ENCODE peak calls at places on chromosomes 3 and 15, in five cellular contexts. L is T-cell, J is Right ventricle myocardium superior, Q is NCI-H460, F is GM20000. C is an unnamed sample.

GRCh38 chr15:60255390-60255789 is 142.4 kb downstream of the ANXA2 start:
- DNase-seq in L (no peak), J (no peak), Q (peak; percentile 33), F (peak; percentile 49), C (no peak)

GRCh38 chr15:78222745-78223395 is 11.5 kb downstream of the ACSBG1 start:
- DNase-seq in L (no peak), J (no peak), Q (no peak), F (no peak), C (peak; percentile 22)

GRCh38 chr15:64883097-64883581 is 28.6 kb upstream of the ANKDD1A start:
- DNase-seq in L (no peak), J (no peak), Q (no peak), F (peak; percentile 71), C (no peak)

GRCh38 chr3:42892169-42892568 is 13.8 kb upstream of the ZNF662 start:
- DNase-seq in L (no peak), J (no peak), Q (no peak), F (no peak), C (no peak)

GRCh38 chr3:189848636-189849035 is 217.4 kb downstream of the TP63 start:
- DNase-seq in L (no peak), J (no peak), Q (no peak), F (no peak), C (no peak)

GRCh38 chr3:42043116-42043796 is 47.9 kb upstream of the TRAK1 start:
- DNase-seq in L (no peak), J (peak; percentile 67), Q (no peak), F (no peak), C (peak; percentile 92)

GRCh38 chr3:125229168-125229567 is 16.6 kb upstream of the SLC12A8 start:
- DNase-seq in L (no peak), J (no peak), Q (no peak), F (no peak), C (no peak)

GRCh38 chr3:20123121-20123652 is 62.8 kb downstream of the SGO1 start:
- DNase-seq in L (no peak), J (no peak), Q (no peak), F (no peak), C (no peak)

GRCh38 chr15:95620934-95621579 is 709.4 kb upstream of the NR2F2 start:
- DNase-seq in L (no peak), J (no peak), Q (no peak), F (no peak), C (no peak)

GRCh38 chr3:84194032-84194431 is 764.8 kb upstream of the CADM2 start:
- DNase-seq in L (no peak), J (no peak), Q (peak; percentile 56), F (no peak), C (no peak)